ENCODE peak calls at places on chromosomes 5 and 9, in four cellular contexts. One of them, this sample, is unnamed.
A peak's percentile ranks its signal among the peaks of the same experiment; 100 is the strongest.

GRCh38 chr9:99573883-99574282 is 247.8 kb upstream of the NR4A3 start:
- DNase-seq in breast epithelium: no peak
- DNase-seq in epithelial cell of esophagus: no peak
- DNase-seq in HL-60: no peak
- DNase-seq in this sample: no peak

GRCh38 chr5:147072591-147072990 is 162.2 kb upstream of the STK32A start:
- DNase-seq in breast epithelium: no peak
- DNase-seq in epithelial cell of esophagus: no peak
- DNase-seq in HL-60: no peak
- DNase-seq in this sample: no peak

GRCh38 chr5:156815988-156816599 is 34.0 kb upstream of the PPP1R2B start:
- DNase-seq in breast epithelium: no peak
- DNase-seq in epithelial cell of esophagus: peak; percentile 9
- DNase-seq in HL-60: no peak
- DNase-seq in this sample: no peak

GRCh38 chr5:38780950-38781349 is 64.9 kb upstream of the OSMR start:
- DNase-seq in breast epithelium: peak; percentile 59
- DNase-seq in epithelial cell of esophagus: peak; percentile 43
- DNase-seq in HL-60: no peak
- DNase-seq in this sample: peak; percentile 44

GRCh38 chr9:91515074-91515687 is 91.5 kb upstream of the NFIL3 start:
- DNase-seq in breast epithelium: no peak
- DNase-seq in epithelial cell of esophagus: peak; percentile 67
- DNase-seq in HL-60: no peak
- DNase-seq in this sample: peak; percentile 61

GRCh38 chr9:34557421-34558321 is 31.9 kb downstream of the CNTFR start:
- DNase-seq in breast epithelium: no peak
- DNase-seq in epithelial cell of esophagus: no peak
- DNase-seq in HL-60: no peak
- DNase-seq in this sample: no peak

GRCh38 chr5:322942-323879 is 1.7 kb downstream of the AHRR start:
- DNase-seq in breast epithelium: no peak
- DNase-seq in epithelial cell of esophagus: peak; percentile 27
- DNase-seq in HL-60: no peak
- DNase-seq in this sample: no peak

GRCh38 chr5:39014544-39014943 is 59.7 kb downstream of the RICTOR start:
- DNase-seq in breast epithelium: no peak
- DNase-seq in epithelial cell of esophagus: peak; percentile 62
- DNase-seq in HL-60: no peak
- DNase-seq in this sample: no peak

GRCh38 chr9:27945386-27945785 is 372.1 kb upstream of the C9orf72 start:
- DNase-seq in breast epithelium: no peak
- DNase-seq in epithelial cell of esophagus: peak; percentile 65
- DNase-seq in HL-60: no peak
- DNase-seq in this sample: no peak

GRCh38 chr9:95574176-95574575 is 57.4 kb upstream of the PTCH1 start:
- DNase-seq in breast epithelium: no peak
- DNase-seq in epithelial cell of esophagus: no peak
- DNase-seq in HL-60: no peak
- DNase-seq in this sample: no peak

GRCh38 chr9:35852876-35853865 is 17.0 kb downstream of the OR13J1 start:
- DNase-seq in breast epithelium: no peak
- DNase-seq in epithelial cell of esophagus: no peak
- DNase-seq in HL-60: no peak
- DNase-seq in this sample: no peak

GRCh38 chr9:112861155-112861554 is 29.5 kb downstream of the SLC46A2 start:
- DNase-seq in breast epithelium: no peak
- DNase-seq in epithelial cell of esophagus: no peak
- DNase-seq in HL-60: no peak
- DNase-seq in this sample: no peak

GRCh38 chr5:142548739-142549275 is 137.1 kb downstream of the FGF1 start:
- DNase-seq in breast epithelium: no peak
- DNase-seq in epithelial cell of esophagus: peak; percentile 95
- DNase-seq in HL-60: peak; percentile 17
- DNase-seq in this sample: no peak

GRCh38 chr9:124286292-124286931 is 28.7 kb downstream of the NEK6 start:
- DNase-seq in breast epithelium: no peak
- DNase-seq in epithelial cell of esophagus: no peak
- DNase-seq in HL-60: no peak
- DNase-seq in this sample: no peak

GRCh38 chr9:96136992-96137665 is 164.8 kb downstream of the HSD17B3 start:
- DNase-seq in breast epithelium: no peak
- DNase-seq in epithelial cell of esophagus: no peak
- DNase-seq in HL-60: no peak
- DNase-seq in this sample: no peak

GRCh38 chr9:93645921-93646639 is 69.7 kb downstream of the PHF2 start:
- DNase-seq in breast epithelium: peak; percentile 33
- DNase-seq in epithelial cell of esophagus: no peak
- DNase-seq in HL-60: no peak
- DNase-seq in this sample: no peak

GRCh38 chr5:171614511-171614910 is 171.1 kb upstream of the SMIM23 start:
- DNase-seq in breast epithelium: no peak
- DNase-seq in epithelial cell of esophagus: no peak
- DNase-seq in HL-60: peak; percentile 41
- DNase-seq in this sample: no peak

GRCh38 chr5:138985683-138986082 is 110.5 kb upstream of the LRRTM2 start:
- DNase-seq in breast epithelium: no peak
- DNase-seq in epithelial cell of esophagus: no peak
- DNase-seq in HL-60: no peak
- DNase-seq in this sample: no peak

GRCh38 chr5:171494452-171495121 is 75.1 kb downstream of the FGF18 start:
- DNase-seq in breast epithelium: no peak
- DNase-seq in epithelial cell of esophagus: peak; percentile 40
- DNase-seq in HL-60: no peak
- DNase-seq in this sample: peak; percentile 40

GRCh38 chr9:76818271-76818670 is 54.0 kb downstream of the PCA3 start:
- DNase-seq in breast epithelium: no peak
- DNase-seq in epithelial cell of esophagus: peak; percentile 93
- DNase-seq in HL-60: no peak
- DNase-seq in this sample: peak; percentile 67

GRCh38 chr9:114757984-114758383 is 47.9 kb downstream of the TNFSF15 start:
- DNase-seq in breast epithelium: no peak
- DNase-seq in epithelial cell of esophagus: no peak
- DNase-seq in HL-60: no peak
- DNase-seq in this sample: no peak

GRCh38 chr9:79569814-79570448 is 1.8 kb upstream of the TLE4 start:
- DNase-seq in breast epithelium: no peak
- DNase-seq in epithelial cell of esophagus: no peak
- DNase-seq in HL-60: no peak
- DNase-seq in this sample: no peak

GRCh38 chr5:137995747-137996123 is 37.1 kb downstream of the FAM13B start:
- DNase-seq in breast epithelium: no peak
- DNase-seq in epithelial cell of esophagus: no peak
- DNase-seq in HL-60: no peak
- DNase-seq in this sample: no peak

GRCh38 chr5:80963966-80964481 is 3.9 kb downstream of the RASGRF2 start:
- DNase-seq in breast epithelium: no peak
- DNase-seq in epithelial cell of esophagus: no peak
- DNase-seq in HL-60: no peak
- DNase-seq in this sample: no peak

GRCh38 chr5:132265336-132266030 is 8.0 kb downstream of the PDLIM4 start:
- DNase-seq in breast epithelium: no peak
- DNase-seq in epithelial cell of esophagus: peak; percentile 83
- DNase-seq in HL-60: no peak
- DNase-seq in this sample: no peak

GRCh38 chr9:37486616-37487544 is 1.1 kb downstream of the POLR1E start:
- DNase-seq in breast epithelium: no peak
- DNase-seq in epithelial cell of esophagus: peak; percentile 89
- DNase-seq in HL-60: no peak
- DNase-seq in this sample: no peak

GRCh38 chr5:127892467-127893207 is 189.4 kb downstream of the CCDC192 start:
- DNase-seq in breast epithelium: no peak
- DNase-seq in epithelial cell of esophagus: peak; percentile 76
- DNase-seq in HL-60: no peak
- DNase-seq in this sample: no peak

GRCh38 chr9:123637940-123638634 is 282.1 kb downstream of the CRB2 start:
- DNase-seq in breast epithelium: no peak
- DNase-seq in epithelial cell of esophagus: no peak
- DNase-seq in HL-60: peak; percentile 14
- DNase-seq in this sample: no peak

GRCh38 chr5:157217289-157218024 is 36.8 kb downstream of the ITK start:
- DNase-seq in breast epithelium: no peak
- DNase-seq in epithelial cell of esophagus: no peak
- DNase-seq in HL-60: no peak
- DNase-seq in this sample: no peak

GRCh38 chr5:44536650-44537260 is 147.5 kb upstream of the FGF10 start:
- DNase-seq in breast epithelium: no peak
- DNase-seq in epithelial cell of esophagus: peak; percentile 69
- DNase-seq in HL-60: no peak
- DNase-seq in this sample: no peak

GRCh38 chr9:136160939-136161610 is 42.4 kb upstream of the TMEM250 start:
- DNase-seq in breast epithelium: no peak
- DNase-seq in epithelial cell of esophagus: no peak
- DNase-seq in HL-60: no peak
- DNase-seq in this sample: no peak

GRCh38 chr5:141841376-141841775 is 36.8 kb downstream of the PCDH1 start:
- DNase-seq in breast epithelium: no peak
- DNase-seq in epithelial cell of esophagus: no peak
- DNase-seq in HL-60: no peak
- DNase-seq in this sample: no peak

GRCh38 chr9:136273921-136274785 is 28.5 kb upstream of the QSOX2 start:
- DNase-seq in breast epithelium: no peak
- DNase-seq in epithelial cell of esophagus: no peak
- DNase-seq in HL-60: no peak
- DNase-seq in this sample: no peak

GRCh38 chr9:90331826-90332575 is 310.6 kb downstream of the DIRAS2 start:
- DNase-seq in breast epithelium: no peak
- DNase-seq in epithelial cell of esophagus: peak; percentile 74
- DNase-seq in HL-60: no peak
- DNase-seq in this sample: no peak

GRCh38 chr5:21680196-21680595 is 1172.9 kb downstream of the CDH12 start:
- DNase-seq in breast epithelium: no peak
- DNase-seq in epithelial cell of esophagus: peak; percentile 90
- DNase-seq in HL-60: no peak
- DNase-seq in this sample: no peak

GRCh38 chr5:36683821-36684434 is 77.5 kb downstream of the SLC1A3 start:
- DNase-seq in breast epithelium: no peak
- DNase-seq in epithelial cell of esophagus: no peak
- DNase-seq in HL-60: peak; percentile 82
- DNase-seq in this sample: no peak

GRCh38 chr5:80960531-80961375 is 590 bp downstream of the RASGRF2 start:
- DNase-seq in breast epithelium: no peak
- DNase-seq in epithelial cell of esophagus: peak; percentile 43
- DNase-seq in HL-60: no peak
- DNase-seq in this sample: no peak

GRCh38 chr9:126147620-126148522 is 178.8 kb upstream of the MVB12B start:
- DNase-seq in breast epithelium: no peak
- DNase-seq in epithelial cell of esophagus: no peak
- DNase-seq in HL-60: no peak
- DNase-seq in this sample: no peak

GRCh38 chr5:118479285-118479684 is 509.1 kb downstream of the DTWD2 start:
- DNase-seq in breast epithelium: no peak
- DNase-seq in epithelial cell of esophagus: no peak
- DNase-seq in HL-60: no peak
- DNase-seq in this sample: no peak

GRCh38 chr5:146724975-146725374 is 153.6 kb downstream of the PPP2R2B start:
- DNase-seq in breast epithelium: no peak
- DNase-seq in epithelial cell of esophagus: no peak
- DNase-seq in HL-60: no peak
- DNase-seq in this sample: no peak

GRCh38 chr9:81653240-81653639 is 36.1 kb downstream of the TLE1 start:
- DNase-seq in breast epithelium: no peak
- DNase-seq in epithelial cell of esophagus: peak; percentile 51
- DNase-seq in HL-60: no peak
- DNase-seq in this sample: no peak

GRCh38 chr9:81656871-81657337 is 32.4 kb downstream of the TLE1 start:
- DNase-seq in breast epithelium: no peak
- DNase-seq in epithelial cell of esophagus: no peak
- DNase-seq in HL-60: no peak
- DNase-seq in this sample: no peak

GRCh38 chr9:81650836-81651545 is 38.4 kb downstream of the TLE1 start:
- DNase-seq in breast epithelium: no peak
- DNase-seq in epithelial cell of esophagus: no peak
- DNase-seq in HL-60: no peak
- DNase-seq in this sample: no peak

GRCh38 chr9:81652058-81652457 is 37.3 kb downstream of the TLE1 start:
- DNase-seq in breast epithelium: no peak
- DNase-seq in epithelial cell of esophagus: no peak
- DNase-seq in HL-60: no peak
- DNase-seq in this sample: no peak

GRCh38 chr9:81656004-81656403 is 33.3 kb downstream of the TLE1 start:
- DNase-seq in breast epithelium: no peak
- DNase-seq in epithelial cell of esophagus: no peak
- DNase-seq in HL-60: peak; percentile 13
- DNase-seq in this sample: no peak
- TF ChIP-seq CTCF in breast epithelium: no peak
- TF ChIP-seq CTCF in epithelial cell of esophagus: no peak
- TF ChIP-seq CTCF in HL-60: no peak
- TF ChIP-seq CTCF in this sample: no peak

GRCh38 chr5:73214921-73215490 is 42.0 kb downstream of the TMEM174 start:
- DNase-seq in breast epithelium: no peak
- DNase-seq in epithelial cell of esophagus: no peak
- DNase-seq in HL-60: no peak
- DNase-seq in this sample: no peak
- TF ChIP-seq CTCF in breast epithelium: no peak
- TF ChIP-seq CTCF in epithelial cell of esophagus: no peak
- TF ChIP-seq CTCF in HL-60: no peak
- TF ChIP-seq CTCF in this sample: no peak

GRCh38 chr9:16640649-16641048 is 229.8 kb downstream of the BNC2 start:
- DNase-seq in breast epithelium: no peak
- DNase-seq in epithelial cell of esophagus: no peak
- DNase-seq in HL-60: no peak
- DNase-seq in this sample: no peak
- TF ChIP-seq CTCF in breast epithelium: no peak
- TF ChIP-seq CTCF in epithelial cell of esophagus: no peak
- TF ChIP-seq CTCF in HL-60: no peak
- TF ChIP-seq CTCF in this sample: no peak

DNA sequence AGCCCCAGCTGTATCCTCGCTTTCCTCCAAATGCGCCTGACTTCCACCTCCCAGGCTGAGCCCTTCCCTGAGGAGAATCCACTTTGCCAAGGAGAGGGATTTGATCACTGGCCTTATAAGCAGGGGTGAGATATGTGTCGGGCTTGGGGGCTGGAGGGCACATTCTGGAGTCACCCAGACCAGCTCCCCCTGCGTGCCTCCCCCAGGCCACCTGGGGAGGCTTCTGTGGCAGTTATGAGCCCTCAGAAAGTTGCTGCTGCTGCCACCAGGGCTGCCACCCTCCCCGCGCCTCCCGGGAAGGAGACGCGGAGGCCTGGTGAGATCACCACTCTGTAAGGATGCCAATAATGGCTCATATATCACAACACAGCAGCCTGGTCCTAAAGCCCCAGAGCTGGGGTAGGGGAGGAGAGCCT is 211.5 kb downstream of the PAPPA start:
- DNase-seq in breast epithelium: no peak
- DNase-seq in epithelial cell of esophagus: peak; percentile 50
- DNase-seq in HL-60: no peak
- DNase-seq in this sample: no peak
- TF ChIP-seq CTCF in breast epithelium: no peak
- TF ChIP-seq CTCF in epithelial cell of esophagus: peak; percentile 39
- TF ChIP-seq CTCF in HL-60: no peak
- TF ChIP-seq CTCF in this sample: no peak

This sample was measured in omental fat pad.